ENCODE peak calls at places on chromosomes 12 and 14, in ten cellular contexts. I is caudate nucleus; C is ACHN; O is erythroblast; N is stimulated activated CD4-positive, alpha-beta T cell treated with anti-CD3 and anti-CD28 coated beads, TNF-alpha, amount 100 ng/mL, for 4 hours; F is KG1; G is NCI-H1694 treated with DMSO at 0.1 percent for 48 hours; V is non-pigmented ciliary epithelial cell; D is left colon; S is AG10803. L is an unnamed sample.

GRCh38 chr14:100988411-100988900 is 84.9 kb upstream of the RTL1 start:
- DNase-seq in G (no peak), N (no peak), D (no peak), C (peak), O (no peak), V (no peak), I (no peak), F (no peak), S (no peak), L (no peak)

GRCh38 chr12:57385586-57385985 is 45.3 kb downstream of the R3HDM2 start:
- DNase-seq in F (no peak), I (no peak), G (no peak), O (no peak), C (no peak), D (no peak), S (no peak), N (no peak), V (no peak), L (no peak)

GRCh38 chr12:1815108-1815507 is 5.3 kb upstream of the LRTM2 start:
- DNase-seq in F (no peak), V (no peak), N (no peak), C (no peak), O (no peak), S (no peak), G (no peak), D (no peak), I (no peak), L (no peak)

GRCh38 chr14:100303179-100303578 is 3.1 kb downstream of the SLC25A29 start:
- DNase-seq in V (no peak), D (no peak), S (no peak), F (no peak), G (peak), N (no peak), I (no peak), O (peak), C (peak), L (no peak)

GRCh38 chr12:12506541-12506940 is 56.1 kb downstream of the DUSP16 start:
- DNase-seq in S (peak), F (no peak), O (no peak), I (no peak), D (no peak), N (no peak), C (no peak), G (no peak), V (no peak), L (no peak)

GRCh38 chr14:32331227-32331597 is 2.1 kb downstream of the AKAP6 start:
- DNase-seq in D (no peak), F (no peak), N (no peak), O (peak), I (no peak), V (no peak), C (no peak), S (no peak), G (no peak), L (peak)

GRCh38 chr12:3436496-3437060 is 54.4 kb upstream of the PRMT8 start:
- DNase-seq in S (no peak), O (no peak), I (no peak), C (peak), N (no peak), F (no peak), V (no peak), G (no peak), D (no peak), L (no peak)

GRCh38 chr14:93648440-93649168 is 139.7 kb downstream of the PRIMA1 start:
- DNase-seq in I (no peak), C (no peak), O (peak), D (no peak), F (no peak), S (no peak), G (peak), V (no peak), N (no peak), L (no peak)

GRCh38 chr12:70756791-70757190 is 119.6 kb upstream of the PTPRB start:
- DNase-seq in F (no peak), D (no peak), C (no peak), V (no peak), S (no peak), N (no peak), I (no peak), O (no peak), G (no peak), L (no peak)

GRCh38 chr12:116484807-116485206 is 74.4 kb upstream of the MAP1LC3B2 start:
- DNase-seq in D (no peak), I (no peak), G (no peak), F (no peak), O (no peak), C (no peak), S (peak), V (no peak), N (no peak), L (no peak)

GRCh38 chr12:30515351-30515750 is 180.3 kb downstream of the IPO8 start:
- DNase-seq in D (no peak), N (no peak), S (no peak), F (no peak), V (no peak), I (no peak), G (peak), O (no peak), C (peak), L (no peak)

GRCh38 chr12:24431872-24432271 is 482.4 kb upstream of the SOX5 start:
- DNase-seq in I (no peak), N (no peak), C (no peak), V (no peak), D (no peak), G (no peak), F (no peak), O (no peak), S (no peak), L (no peak)

GRCh38 chr12:7162691-7163114 is 26.8 kb upstream of the PEX5 start:
- DNase-seq in D (no peak), G (no peak), S (no peak), I (peak), F (no peak), N (no peak), O (peak), V (no peak), C (no peak), L (no peak)

L was measured in C1 segment of cervical spinal cord.